ENCODE peak calls at places on chromosomes 6 and 20, in five cellular contexts. One of them, this sample, is unnamed.

GRCh38 chr20:6908673-6909072 is 141.2 kb downstream of the BMP2 start:
- DNase-seq in body of pancreas: no peak
- DNase-seq in heart left ventricle: no peak
- DNase-seq in erythroblast: no peak
- DNase-seq in HCT116: no peak
- DNase-seq in this sample: no peak

GRCh38 chr6:53378208-53378607 is 29.5 kb upstream of the ELOVL5 start:
- DNase-seq in HCT116: no peak
- DNase-seq in body of pancreas: no peak
- DNase-seq in erythroblast: no peak
- DNase-seq in heart left ventricle: no peak
- DNase-seq in this sample: no peak

GRCh38 chr20:15200139-15200538 is 862.7 kb upstream of the FLRT3 start:
- DNase-seq in erythroblast: no peak
- DNase-seq in heart left ventricle: no peak
- DNase-seq in HCT116: no peak
- DNase-seq in body of pancreas: no peak
- DNase-seq in this sample: no peak

GRCh38 chr6:35801148-35801547 is 4.0 kb upstream of the LHFPL5 start:
- DNase-seq in body of pancreas: peak; percentile 31
- DNase-seq in heart left ventricle: no peak
- DNase-seq in HCT116: no peak
- DNase-seq in erythroblast: no peak
- DNase-seq in this sample: no peak

GRCh38 chr6:98467091-98467490 is 367.3 kb upstream of the POU3F2 start:
- DNase-seq in HCT116: no peak
- DNase-seq in body of pancreas: no peak
- DNase-seq in heart left ventricle: no peak
- DNase-seq in erythroblast: no peak
- DNase-seq in this sample: no peak

GRCh38 chr6:7513534-7513933 is 27.9 kb upstream of the DSP start:
- DNase-seq in heart left ventricle: no peak
- DNase-seq in body of pancreas: no peak
- DNase-seq in erythroblast: no peak
- DNase-seq in HCT116: no peak
- DNase-seq in this sample: no peak

GRCh38 chr20:59850018-59850641 is 83.3 kb downstream of the SYCP2 start:
- DNase-seq in HCT116: peak; percentile 28
- DNase-seq in erythroblast: peak; percentile 8
- DNase-seq in body of pancreas: no peak
- DNase-seq in heart left ventricle: no peak
- DNase-seq in this sample: no peak

GRCh38 chr6:82259389-82259788 is 11.8 kb upstream of the IBTK start:
- DNase-seq in body of pancreas: no peak
- DNase-seq in erythroblast: no peak
- DNase-seq in heart left ventricle: no peak
- DNase-seq in HCT116: no peak
- DNase-seq in this sample: no peak

GRCh38 chr6:83430606-83431544 is at the start of gene ME1:
- DNase-seq in heart left ventricle: peak; percentile 89
- DNase-seq in HCT116: peak; percentile 38
- DNase-seq in body of pancreas: peak; percentile 83
- DNase-seq in erythroblast: peak; percentile 84
- DNase-seq in this sample: peak; percentile 89

GRCh38 chr6:128567029-128567428 is 46.6 kb upstream of the PTPRK start:
- DNase-seq in erythroblast: no peak
- DNase-seq in HCT116: no peak
- DNase-seq in body of pancreas: no peak
- DNase-seq in heart left ventricle: no peak
- DNase-seq in this sample: no peak

GRCh38 chr20:17966432-17967312 is 1.9 kb downstream of the SNX5 start:
- DNase-seq in heart left ventricle: no peak
- DNase-seq in body of pancreas: no peak
- DNase-seq in erythroblast: peak; percentile 75
- DNase-seq in HCT116: no peak
- DNase-seq in this sample: no peak

GRCh38 chr6:160010067-160010466 is 41.2 kb downstream of the IGF2R start:
- DNase-seq in body of pancreas: peak; percentile 27
- DNase-seq in HCT116: no peak
- DNase-seq in erythroblast: no peak
- DNase-seq in heart left ventricle: peak; percentile 75
- DNase-seq in this sample: no peak

GRCh38 chr6:25659633-25660368 is 7.8 kb downstream of the SCGN start:
- DNase-seq in body of pancreas: peak; percentile 24
- DNase-seq in erythroblast: no peak
- DNase-seq in HCT116: no peak
- DNase-seq in heart left ventricle: no peak
- DNase-seq in this sample: no peak
- TF ChIP-seq POLR2A in body of pancreas: no peak
- TF ChIP-seq POLR2A in erythroblast: no peak
- TF ChIP-seq POLR2A in HCT116: no peak
- TF ChIP-seq POLR2A in heart left ventricle: no peak
- TF ChIP-seq POLR2A in this sample: no peak

DNA sequence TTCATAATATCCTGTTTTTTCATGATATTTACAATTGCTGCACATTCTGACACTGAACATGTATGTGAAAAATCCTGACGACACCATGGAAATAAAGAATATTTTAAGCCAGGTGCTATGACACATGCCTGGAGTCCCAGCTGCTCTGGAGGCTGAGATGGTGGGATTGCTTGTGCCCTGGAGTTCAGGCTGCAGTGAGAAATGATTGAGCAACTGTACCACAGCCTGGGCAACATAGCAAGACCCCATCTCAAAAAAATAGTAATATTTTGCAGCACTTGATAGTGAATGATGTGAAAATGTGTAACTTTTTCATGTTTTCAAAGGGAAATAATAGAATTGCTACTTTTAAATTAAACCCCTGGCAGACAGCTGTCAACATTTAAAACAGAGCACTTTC is 137.1 kb downstream of the ADGRG6 start:
- DNase-seq in body of pancreas: no peak
- DNase-seq in erythroblast: no peak
- DNase-seq in HCT116: no peak
- DNase-seq in heart left ventricle: no peak
- DNase-seq in this sample: no peak
- TF ChIP-seq POLR2A in body of pancreas: no peak
- TF ChIP-seq POLR2A in erythroblast: no peak
- TF ChIP-seq POLR2A in HCT116: no peak
- TF ChIP-seq POLR2A in heart left ventricle: no peak
- TF ChIP-seq POLR2A in this sample: no peak

GRCh38 chr6:2639876-2640275 is 110.8 kb downstream of the MYLK4 start:
- DNase-seq in body of pancreas: no peak
- DNase-seq in HCT116: no peak
- DNase-seq in erythroblast: no peak
- DNase-seq in heart left ventricle: no peak
- DNase-seq in this sample: no peak

GRCh38 chr6:2639167-2639566 is 111.6 kb downstream of the MYLK4 start:
- DNase-seq in body of pancreas: no peak
- DNase-seq in heart left ventricle: no peak
- DNase-seq in HCT116: no peak
- DNase-seq in erythroblast: no peak
- DNase-seq in this sample: no peak

GRCh38 chr6:2641044-2641673 is 109.6 kb downstream of the MYLK4 start:
- DNase-seq in HCT116: no peak
- DNase-seq in heart left ventricle: no peak
- DNase-seq in erythroblast: no peak
- DNase-seq in body of pancreas: no peak
- DNase-seq in this sample: no peak

GRCh38 chr6:2643935-2644539 is 106.7 kb downstream of the MYLK4 start:
- DNase-seq in erythroblast: no peak
- DNase-seq in HCT116: no peak
- DNase-seq in heart left ventricle: no peak
- DNase-seq in body of pancreas: no peak
- DNase-seq in this sample: no peak

GRCh38 chr6:2640551-2640950 is 110.2 kb downstream of the MYLK4 start:
- DNase-seq in body of pancreas: no peak
- DNase-seq in HCT116: no peak
- DNase-seq in erythroblast: no peak
- DNase-seq in heart left ventricle: no peak
- DNase-seq in this sample: no peak
- TF ChIP-seq POLR2A in body of pancreas: no peak
- TF ChIP-seq POLR2A in HCT116: no peak
- TF ChIP-seq POLR2A in erythroblast: no peak
- TF ChIP-seq POLR2A in heart left ventricle: no peak
- TF ChIP-seq POLR2A in this sample: no peak

DNA sequence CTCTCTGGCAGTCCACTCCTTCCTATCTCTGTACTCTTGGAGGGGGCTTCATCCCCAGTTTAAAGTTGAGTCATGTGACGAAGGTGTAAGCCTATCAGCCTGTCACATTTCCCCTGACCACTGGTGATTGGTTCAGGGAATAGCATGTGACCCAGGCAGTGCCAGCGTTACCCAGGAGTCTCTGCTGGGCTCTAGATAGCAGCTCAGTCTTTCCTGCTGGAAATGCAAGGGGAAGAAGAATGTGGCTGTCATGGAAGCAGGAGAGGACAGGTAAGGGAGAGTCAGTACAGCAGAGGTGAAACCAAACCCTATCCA is 35.6 kb upstream of the NFATC2 start:
- DNase-seq in HCT116: no peak
- DNase-seq in erythroblast: no peak
- DNase-seq in heart left ventricle: no peak
- DNase-seq in body of pancreas: no peak
- DNase-seq in this sample: no peak
- TF ChIP-seq POLR2A in HCT116: no peak
- TF ChIP-seq POLR2A in erythroblast: no peak
- TF ChIP-seq POLR2A in heart left ventricle: no peak
- TF ChIP-seq POLR2A in body of pancreas: no peak
- TF ChIP-seq POLR2A in this sample: no peak

GRCh38 chr20:5091902-5092301 is 27.9 kb downstream of the PCNA start:
- DNase-seq in body of pancreas: no peak
- DNase-seq in erythroblast: no peak
- DNase-seq in heart left ventricle: no peak
- DNase-seq in HCT116: no peak
- DNase-seq in this sample: no peak
- TF ChIP-seq POLR2A in body of pancreas: no peak
- TF ChIP-seq POLR2A in erythroblast: no peak
- TF ChIP-seq POLR2A in heart left ventricle: no peak
- TF ChIP-seq POLR2A in HCT116: no peak
- TF ChIP-seq POLR2A in this sample: no peak

GRCh38 chr6:37174515-37175331 is 4.8 kb downstream of the PIM1 start:
- DNase-seq in erythroblast: no peak
- DNase-seq in heart left ventricle: no peak
- DNase-seq in body of pancreas: no peak
- DNase-seq in HCT116: no peak
- DNase-seq in this sample: no peak

GRCh38 chr6:37177083-37177949 is 7.4 kb downstream of the PIM1 start:
- DNase-seq in heart left ventricle: no peak
- DNase-seq in HCT116: no peak
- DNase-seq in erythroblast: peak; percentile 80
- DNase-seq in body of pancreas: no peak
- DNase-seq in this sample: no peak

GRCh38 chr6:37174196-37174514 is 4.2 kb downstream of the PIM1 start:
- DNase-seq in body of pancreas: no peak
- DNase-seq in HCT116: no peak
- DNase-seq in erythroblast: no peak
- DNase-seq in heart left ventricle: no peak
- DNase-seq in this sample: no peak

GRCh38 chr6:37176268-37177082 is 6.5 kb downstream of the PIM1 start:
- DNase-seq in heart left ventricle: no peak
- DNase-seq in body of pancreas: no peak
- DNase-seq in erythroblast: peak; percentile 56
- DNase-seq in HCT116: no peak
- DNase-seq in this sample: no peak

GRCh38 chr6:37175332-37176267 is 5.6 kb downstream of the PIM1 start:
- DNase-seq in body of pancreas: no peak
- DNase-seq in erythroblast: peak; percentile 67
- DNase-seq in HCT116: no peak
- DNase-seq in heart left ventricle: no peak
- DNase-seq in this sample: no peak
- TF ChIP-seq POLR2A in body of pancreas: no peak
- TF ChIP-seq POLR2A in erythroblast: peak; percentile 87
- TF ChIP-seq POLR2A in HCT116: no peak
- TF ChIP-seq POLR2A in heart left ventricle: no peak
- TF ChIP-seq POLR2A in this sample: no peak

GRCh38 chr6:138695193-138695592 is 78.4 kb upstream of the CCDC28A start:
- DNase-seq in HCT116: no peak
- DNase-seq in erythroblast: no peak
- DNase-seq in body of pancreas: no peak
- DNase-seq in heart left ventricle: no peak
- DNase-seq in this sample: no peak

GRCh38 chr6:138691595-138692057 is 81.9 kb upstream of the CCDC28A start:
- DNase-seq in HCT116: peak; percentile 52
- DNase-seq in heart left ventricle: no peak
- DNase-seq in body of pancreas: peak; percentile 55
- DNase-seq in erythroblast: no peak
- DNase-seq in this sample: peak; percentile 11

GRCh38 chr6:138690975-138691594 is 82.5 kb upstream of the CCDC28A start:
- DNase-seq in heart left ventricle: no peak
- DNase-seq in body of pancreas: no peak
- DNase-seq in HCT116: no peak
- DNase-seq in erythroblast: no peak
- DNase-seq in this sample: no peak

GRCh38 chr6:138692058-138692977 is 81.3 kb upstream of the CCDC28A start:
- DNase-seq in body of pancreas: peak; percentile 83
- DNase-seq in HCT116: no peak
- DNase-seq in erythroblast: peak; percentile 45
- DNase-seq in heart left ventricle: peak; percentile 72
- DNase-seq in this sample: peak; percentile 59

DNA sequence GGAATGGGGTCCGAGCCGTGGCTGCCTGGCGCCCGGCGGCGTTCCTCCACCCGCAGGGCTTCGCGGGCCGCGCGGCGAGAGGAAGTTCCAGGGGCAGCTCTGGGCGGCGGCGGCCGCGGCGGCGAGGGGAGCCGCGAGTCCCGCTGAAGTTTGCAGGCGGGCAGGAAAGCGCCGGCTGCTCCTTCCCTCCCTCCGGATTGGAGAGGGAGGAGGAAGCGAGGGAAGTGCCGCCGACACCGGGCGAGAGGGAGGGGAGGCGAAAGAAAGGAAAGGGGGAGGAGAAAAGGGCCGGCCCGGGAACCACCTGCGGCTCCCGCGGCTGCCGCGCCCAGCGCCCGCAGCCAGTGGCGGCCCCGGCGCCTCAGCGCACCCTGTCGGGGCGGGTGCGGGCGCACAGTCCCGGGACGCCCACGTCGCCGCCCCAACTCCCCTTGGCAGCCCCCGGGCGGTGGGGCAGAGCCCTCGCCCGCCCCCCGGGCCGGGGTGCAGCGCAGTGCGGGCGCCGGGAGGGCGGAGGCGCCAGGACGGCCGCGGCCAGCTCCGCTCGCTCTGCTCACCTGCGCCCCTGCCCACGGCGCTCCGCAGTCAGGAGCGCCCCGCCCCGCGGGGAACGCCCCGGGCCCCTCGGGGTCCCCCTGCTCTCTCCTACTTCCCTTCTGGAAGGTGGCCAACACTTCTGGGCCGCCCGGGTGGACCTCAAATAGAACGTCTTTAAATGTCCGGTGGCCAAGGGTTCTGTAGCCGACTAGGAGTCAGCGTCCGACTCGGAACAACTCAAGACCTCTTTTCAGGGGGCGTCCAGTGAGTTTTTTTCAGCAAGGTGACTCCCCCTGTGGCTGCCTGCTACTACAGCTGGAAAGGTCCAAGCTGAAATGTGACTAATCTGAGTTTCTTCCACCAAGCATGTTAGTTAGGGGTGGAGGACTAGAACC is 80.3 kb upstream of the CCDC28A start:
- DNase-seq in body of pancreas: peak; percentile 86
- DNase-seq in heart left ventricle: peak; percentile 68
- DNase-seq in HCT116: peak; percentile 48
- DNase-seq in erythroblast: peak; percentile 37
- DNase-seq in this sample: peak; percentile 68
- TF ChIP-seq POLR2A in body of pancreas: peak; percentile 63
- TF ChIP-seq POLR2A in heart left ventricle: no peak
- TF ChIP-seq POLR2A in HCT116: peak; percentile 41
- TF ChIP-seq POLR2A in erythroblast: no peak
- TF ChIP-seq POLR2A in this sample: peak; percentile 55